ENCODE peak calls at places on chromosomes 4 and X, in six cellular contexts. M, H, L, W, Q and S are unnamed samples.

GRCh38 chrX:14802943-14803710 is 69.7 kb downstream of the FANCB start:
- DNase-seq in M (no peak), H (no peak), L (no peak), W (no peak), Q (no peak), S (no peak)

GRCh38 chr4:108834787-108835384 is 72.0 kb upstream of the ETNPPL start:
- DNase-seq in M (no peak), H (no peak), L (no peak), W (no peak), Q (no peak), S (no peak)

GRCh38 chr4:88219099-88219498 is 60.7 kb upstream of the ABCG2 start:
- DNase-seq in M (no peak), H (no peak), L (peak; percentile 53), W (peak; percentile 51), Q (no peak), S (no peak)

GRCh38 chrX:50691820-50692219 is 122.2 kb downstream of the SHROOM4 start:
- DNase-seq in M (no peak), H (no peak), L (peak; percentile 20), W (peak; percentile 35), Q (no peak), S (no peak)

GRCh38 chr4:147109800-147110199 is 164.1 kb upstream of the TTC29 start:
- DNase-seq in M (no peak), H (no peak), L (no peak), W (no peak), Q (no peak), S (no peak)

GRCh38 chrX:49876750-49877149 is 2.5 kb upstream of the USP27X start:
- DNase-seq in M (no peak), H (no peak), L (peak; percentile 21), W (peak; percentile 18), Q (no peak), S (no peak)

GRCh38 chr4:62709618-62710252 is 1509.6 kb downstream of the ADGRL3 start:
- DNase-seq in M (no peak), H (no peak), L (no peak), W (peak; percentile 19), Q (no peak), S (no peak)

GRCh38 chrX:149370097-149370496 is 135.0 kb downstream of the IDS start:
- DNase-seq in M (no peak), H (no peak), L (no peak), W (no peak), Q (no peak), S (no peak)

GRCh38 chr4:125728568-125728967 is 413.8 kb downstream of the FAT4 start:
- DNase-seq in M (no peak), H (no peak), L (no peak), W (no peak), Q (no peak), S (no peak)

GRCh38 chr4:171169396-171169795 is 643.8 kb upstream of the GALNTL6 start:
- DNase-seq in M (no peak), H (no peak), L (no peak), W (no peak), Q (no peak), S (no peak)

GRCh38 chr4:164616961-164617360 is 137.0 kb upstream of the SMIM31 start:
- DNase-seq in M (no peak), H (no peak), L (no peak), W (no peak), Q (no peak), S (no peak)

GRCh38 chr4:167622481-167623240 is 388.4 kb upstream of the SPOCK3 start:
- DNase-seq in M (no peak), H (peak; percentile 75), L (no peak), W (peak; percentile 11), Q (no peak), S (peak; percentile 43)

GRCh38 chr4:143396695-143397094 is 60.0 kb downstream of the GAB1 start:
- DNase-seq in M (no peak), H (no peak), L (no peak), W (no peak), Q (no peak), S (no peak)

GRCh38 chr4:65825121-65825520 is 154.8 kb upstream of the EPHA5 start:
- DNase-seq in M (no peak), H (no peak), L (no peak), W (no peak), Q (no peak), S (no peak)

GRCh38 chr4:174061026-174061425 is 222.4 kb downstream of the FBXO8 start:
- DNase-seq in M (no peak), H (no peak), L (no peak), W (no peak), Q (no peak), S (no peak)

GRCh38 chr4:6858997-6859396 is 50.6 kb upstream of the TBC1D14 start:
- DNase-seq in M (no peak), H (no peak), L (no peak), W (no peak), Q (no peak), S (no peak)

GRCh38 chr4:19857405-19857804 is 394.3 kb upstream of the SLIT2 start:
- DNase-seq in M (no peak), H (no peak), L (no peak), W (no peak), Q (no peak), S (no peak)

GRCh38 chr4:2596153-2596552 is 59.7 kb downstream of the FAM193A start:
- DNase-seq in M (no peak), H (no peak), L (no peak), W (no peak), Q (no peak), S (no peak)

GRCh38 chr4:124757121-124757520 is 44.6 kb upstream of the ANKRD50 start:
- DNase-seq in M (no peak), H (no peak), L (no peak), W (no peak), Q (no peak), S (no peak)

GRCh38 chr4:74073358-74073757 is 25.6 kb downstream of the CXCL2 start:
- DNase-seq in M (no peak), H (no peak), L (no peak), W (no peak), Q (no peak), S (no peak)

GRCh38 chrX:150982786-150983525 is at the start of gene HMGB3:
- DNase-seq in M (peak; percentile 36), H (peak; percentile 94), L (peak; percentile 72), W (peak; percentile 89), Q (peak; percentile 93), S (peak; percentile 64)

GRCh38 chrX:130523460-130524394 is 121.9 kb downstream of the RBMX2 start:
- DNase-seq in M (no peak), H (peak; percentile 79), L (no peak), W (no peak), Q (peak; percentile 85), S (no peak)

GRCh38 chrX:130615941-130616340 is 214.2 kb downstream of the RBMX2 start:
- DNase-seq in M (no peak), H (no peak), L (no peak), W (no peak), Q (no peak), S (no peak)

GRCh38 chr4:3384391-3384770 is 57.4 kb upstream of the HGFAC start:
- DNase-seq in M (no peak), H (peak; percentile 59), L (no peak), W (no peak), Q (peak; percentile 60), S (no peak)

GRCh38 chrX:40104649-40105015 is 6.9 kb upstream of the BCOR start:
- DNase-seq in M (no peak), H (peak; percentile 75), L (peak; percentile 24), W (no peak), Q (peak; percentile 90), S (peak; percentile 75)

GRCh38 chrX:20521245-20521644 is 254.5 kb upstream of the RPS6KA3 start:
- DNase-seq in M (no peak), H (no peak), L (no peak), W (no peak), Q (no peak), S (no peak)

GRCh38 chr4:76526585-76526990 is 91.6 kb downstream of the SHROOM3 start:
- DNase-seq in M (no peak), H (no peak), L (no peak), W (no peak), Q (no peak), S (no peak)

GRCh38 chrX:120125444-120125843 is 9.7 kb upstream of the RHOXF1 start:
- DNase-seq in M (no peak), H (peak; percentile 64), L (no peak), W (no peak), Q (no peak), S (no peak)

GRCh38 chr4:100168521-100168920 is 21.7 kb downstream of the DDIT4L start:
- DNase-seq in M (no peak), H (no peak), L (no peak), W (no peak), Q (no peak), S (no peak)

GRCh38 chr4:820230-821172 is 5.4 kb downstream of the CPLX1 start:
- DNase-seq in M (no peak), H (no peak), L (no peak), W (no peak), Q (no peak), S (no peak)

GRCh38 chrX:132409780-132410556 is 78.9 kb downstream of the MBNL3 start:
- DNase-seq in M (no peak), H (no peak), L (no peak), W (no peak), Q (no peak), S (no peak)

GRCh38 chrX:23317799-23318724 is 16.6 kb upstream of the PTCHD1 start:
- DNase-seq in M (no peak), H (no peak), L (peak; percentile 19), W (peak; percentile 14), Q (peak; percentile 74), S (no peak)

GRCh38 chr4:52420330-52420729 is 238.8 kb downstream of the USP46 start:
- DNase-seq in M (no peak), H (no peak), L (no peak), W (no peak), Q (no peak), S (no peak)

GRCh38 chr4:149120331-149121014 is 678.3 kb upstream of the NR3C2 start:
- DNase-seq in M (no peak), H (no peak), L (no peak), W (no peak), Q (no peak), S (no peak)

GRCh38 chrX:134909258-134909657 is 81.5 kb upstream of the SMIM10 start:
- DNase-seq in M (no peak), H (no peak), L (no peak), W (no peak), Q (no peak), S (no peak)

GRCh38 chr4:180566492-180566891 is 1676.7 kb upstream of the TENM3 start:
- DNase-seq in M (no peak), H (no peak), L (no peak), W (no peak), Q (no peak), S (no peak)

GRCh38 chr4:25085621-25086020 is 54.9 kb upstream of the LGI2 start:
- DNase-seq in M (no peak), H (peak; percentile 67), L (no peak), W (no peak), Q (no peak), S (no peak)